ENCODE peak calls at places on chromosomes 1 and 21, in four cellular contexts. S is EL, I is neural progenitor cell, R is NCI-H1930. V is an unnamed sample.

GRCh38 chr1:43008425-43009108 is 49.9 kb upstream of the SLC2A1 start:
- DNase-seq in S (no peak), I (peak), R (no peak), V (no peak)

GRCh38 chr21:44405948-44406872 is 49.1 kb upstream of the LRRC3 start:
- DNase-seq in S (peak), I (peak), R (no peak), V (no peak)

GRCh38 chr1:243438815-243439214 is 183.0 kb downstream of the SDCCAG8 start:
- DNase-seq in S (no peak), I (no peak), R (no peak), V (no peak)

GRCh38 chr1:94772230-94772641 is 47.9 kb upstream of the SLC44A3 start:
- DNase-seq in S (no peak), I (no peak), R (no peak), V (no peak)

GRCh38 chr1:37556712-37557196 is at the start of gene DNALI1:
- DNase-seq in S (peak), I (peak), R (peak), V (peak)

GRCh38 chr1:186722711-186723309 is 42.6 kb upstream of the PTGS2 start:
- DNase-seq in S (peak), I (peak), R (no peak), V (no peak)

GRCh38 chr1:220454155-220454777 is 73.7 kb upstream of the MARK1 start:
- DNase-seq in S (no peak), I (no peak), R (no peak), V (no peak)

GRCh38 chr1:98322966-98323365 is 338.6 kb upstream of the SNX7 start:
- DNase-seq in S (peak), I (no peak), R (no peak), V (no peak)

GRCh38 chr1:89802841-89803240 is 18.0 kb upstream of the LRRC8D start:
- DNase-seq in S (peak), I (no peak), R (no peak), V (no peak)

GRCh38 chr1:109181085-109181806 is 32.5 kb upstream of the SARS1 start:
- DNase-seq in S (no peak), I (no peak), R (no peak), V (no peak)

GRCh38 chr1:164774819-164775654 is 216.1 kb downstream of the PBX1 start:
- DNase-seq in S (no peak), I (peak), R (no peak), V (no peak)

GRCh38 chr1:20069932-20070331 is at the start of gene PLA2G5:
- DNase-seq in S (peak), I (peak), R (no peak), V (peak)

V was measured in heart right ventricle.